ENCODE peak calls at places on chromosome 10, in four cellular contexts. One of them, this sample, is unnamed.

GRCh38 chr10:26696786-26697162 is 727 bp upstream of the PDSS1 start:
- DNase-seq in A549: peak
- DNase-seq in HepG2: no peak
- DNase-seq in K562: no peak
- DNase-seq in this sample: no peak

GRCh38 chr10:91127341-91128082 is 93.0 kb upstream of the PCGF5 start:
- DNase-seq in A549: no peak
- DNase-seq in HepG2: no peak
- DNase-seq in K562: no peak
- DNase-seq in this sample: no peak

GRCh38 chr10:108307250-108307924 is 1142.9 kb upstream of the SORCS1 start:
- DNase-seq in A549: no peak
- DNase-seq in HepG2: no peak
- DNase-seq in K562: no peak
- DNase-seq in this sample: no peak

GRCh38 chr10:129758591-129759021 is 205.5 kb downstream of the EBF3 start:
- DNase-seq in A549: no peak
- DNase-seq in HepG2: no peak
- DNase-seq in K562: no peak
- DNase-seq in this sample: peak

GRCh38 chr10:52785418-52785817 is 12.8 kb upstream of the MBL2 start:
- DNase-seq in A549: no peak
- DNase-seq in HepG2: no peak
- DNase-seq in K562: no peak
- DNase-seq in this sample: no peak

GRCh38 chr10:132094581-132095234 is 29.0 kb downstream of the JAKMIP3 start:
- DNase-seq in A549: peak
- DNase-seq in HepG2: no peak
- DNase-seq in K562: no peak
- DNase-seq in this sample: no peak

GRCh38 chr10:112330154-112330553 is 43.8 kb upstream of the ACSL5 start:
- DNase-seq in A549: no peak
- DNase-seq in HepG2: no peak
- DNase-seq in K562: no peak
- DNase-seq in this sample: no peak

GRCh38 chr10:28910960-28911359 is 233.6 kb downstream of the BAMBI start:
- DNase-seq in A549: no peak
- DNase-seq in HepG2: no peak
- DNase-seq in K562: no peak
- DNase-seq in this sample: no peak

GRCh38 chr10:72540193-72540807 is 85.6 kb downstream of the MICU1 start:
- DNase-seq in A549: no peak
- DNase-seq in HepG2: no peak
- DNase-seq in K562: no peak
- DNase-seq in this sample: no peak

GRCh38 chr10:3109196-3109595 is 41.8 kb downstream of the PFKP start:
- DNase-seq in A549: no peak
- DNase-seq in HepG2: no peak
- DNase-seq in K562: no peak
- DNase-seq in this sample: no peak

GRCh38 chr10:78726171-78726570 is 342.6 kb upstream of the ZMIZ1 start:
- DNase-seq in A549: no peak
- DNase-seq in HepG2: no peak
- DNase-seq in K562: no peak
- DNase-seq in this sample: no peak

GRCh38 chr10:5041471-5042023 is 37.9 kb upstream of the AKR1C2 start:
- DNase-seq in A549: no peak
- DNase-seq in HepG2: peak
- DNase-seq in K562: no peak
- DNase-seq in this sample: no peak

GRCh38 chr10:5078781-5079180 is 15.4 kb upstream of the AKR1C3 start:
- DNase-seq in A549: no peak
- DNase-seq in HepG2: no peak
- DNase-seq in K562: peak
- DNase-seq in this sample: no peak

GRCh38 chr10:84375011-84375410 is 46.6 kb downstream of the CCSER2 start:
- DNase-seq in A549: no peak
- DNase-seq in HepG2: peak
- DNase-seq in K562: peak
- DNase-seq in this sample: peak
- TF ChIP-seq NR3C1 in A549: no peak
- TF ChIP-seq NR3C1 in HepG2: no peak
- TF ChIP-seq NR3C1 in K562: no peak
- TF ChIP-seq NR3C1 in this sample: no peak

GRCh38 chr10:30028452-30029045 is 30.8 kb downstream of the JCAD start:
- DNase-seq in A549: no peak
- DNase-seq in HepG2: no peak
- DNase-seq in K562: no peak
- DNase-seq in this sample: no peak
- TF ChIP-seq NR3C1 in A549: no peak
- TF ChIP-seq NR3C1 in HepG2: no peak
- TF ChIP-seq NR3C1 in K562: no peak
- TF ChIP-seq NR3C1 in this sample: no peak

DNA sequence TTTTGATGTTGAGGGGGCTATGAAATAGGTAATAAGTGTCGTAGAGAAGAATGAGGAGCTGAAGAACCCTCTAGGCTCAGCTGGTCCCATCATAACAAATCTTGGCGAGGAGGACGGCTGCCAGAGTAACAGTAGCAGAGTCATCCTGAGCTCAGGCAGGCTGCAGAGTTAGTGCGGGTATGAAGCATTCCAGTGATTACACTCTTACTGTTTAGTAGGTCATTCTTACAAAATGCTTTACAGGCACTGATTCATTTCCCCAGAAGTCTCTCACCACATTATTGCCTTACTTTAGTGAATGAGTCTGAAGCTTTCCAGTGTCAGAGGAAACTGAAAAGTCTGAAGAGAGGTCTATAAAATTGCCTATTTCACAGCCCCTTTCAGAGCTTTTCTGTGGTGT is 43.9 kb upstream of the GPR158 start:
- DNase-seq in A549: no peak
- DNase-seq in HepG2: no peak
- DNase-seq in K562: no peak
- DNase-seq in this sample: no peak
- TF ChIP-seq NR3C1 in A549: no peak
- TF ChIP-seq NR3C1 in HepG2: no peak
- TF ChIP-seq NR3C1 in K562: no peak
- TF ChIP-seq NR3C1 in this sample: no peak

DNA sequence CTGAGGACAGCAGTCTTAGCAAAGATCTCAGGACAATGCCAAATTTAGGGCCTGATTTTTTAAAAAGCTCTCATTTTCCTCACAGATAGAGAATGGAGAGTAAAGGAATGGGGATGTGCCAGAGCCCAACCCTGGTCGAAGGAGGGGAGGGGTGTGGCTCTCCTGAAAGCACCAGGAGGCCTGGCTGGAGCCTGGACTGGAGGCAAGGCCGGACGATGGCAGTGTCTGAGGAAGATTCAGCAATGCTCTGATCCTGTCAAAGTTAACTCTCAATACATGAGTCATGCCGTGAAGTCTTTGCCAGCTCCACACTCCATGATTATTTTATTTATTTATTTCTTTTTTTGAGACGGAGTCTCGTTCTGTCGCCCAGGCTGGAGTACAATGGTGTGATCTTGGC is 108.3 kb downstream of the UPF2 start:
- DNase-seq in A549: no peak
- DNase-seq in HepG2: no peak
- DNase-seq in K562: no peak
- DNase-seq in this sample: peak
- TF ChIP-seq NR3C1 in A549: no peak
- TF ChIP-seq NR3C1 in HepG2: no peak
- TF ChIP-seq NR3C1 in K562: no peak
- TF ChIP-seq NR3C1 in this sample: no peak

DNA sequence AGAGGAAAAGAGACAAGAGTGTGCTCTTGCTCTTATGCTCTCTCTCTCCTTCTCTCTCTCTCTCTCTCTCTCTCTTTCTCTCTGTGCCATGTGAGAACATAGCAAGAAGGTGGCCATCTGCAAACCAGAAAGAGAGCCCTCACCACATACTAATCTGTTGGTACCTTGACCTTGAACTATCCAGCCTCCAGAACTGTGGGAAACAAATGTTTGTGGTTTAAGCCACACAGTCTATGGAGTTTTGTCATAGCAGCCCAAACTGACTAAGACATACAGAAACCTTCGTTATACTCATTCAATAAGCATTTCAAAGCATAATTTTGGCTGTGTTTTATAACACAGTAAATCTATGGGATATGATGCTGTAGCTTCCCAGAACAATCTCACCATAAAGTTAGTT is 56.4 kb upstream of the PLPP4 start:
- DNase-seq in A549: no peak
- DNase-seq in HepG2: no peak
- DNase-seq in K562: no peak
- DNase-seq in this sample: no peak
- TF ChIP-seq NR3C1 in A549: no peak
- TF ChIP-seq NR3C1 in HepG2: no peak
- TF ChIP-seq NR3C1 in K562: no peak
- TF ChIP-seq NR3C1 in this sample: no peak

DNA sequence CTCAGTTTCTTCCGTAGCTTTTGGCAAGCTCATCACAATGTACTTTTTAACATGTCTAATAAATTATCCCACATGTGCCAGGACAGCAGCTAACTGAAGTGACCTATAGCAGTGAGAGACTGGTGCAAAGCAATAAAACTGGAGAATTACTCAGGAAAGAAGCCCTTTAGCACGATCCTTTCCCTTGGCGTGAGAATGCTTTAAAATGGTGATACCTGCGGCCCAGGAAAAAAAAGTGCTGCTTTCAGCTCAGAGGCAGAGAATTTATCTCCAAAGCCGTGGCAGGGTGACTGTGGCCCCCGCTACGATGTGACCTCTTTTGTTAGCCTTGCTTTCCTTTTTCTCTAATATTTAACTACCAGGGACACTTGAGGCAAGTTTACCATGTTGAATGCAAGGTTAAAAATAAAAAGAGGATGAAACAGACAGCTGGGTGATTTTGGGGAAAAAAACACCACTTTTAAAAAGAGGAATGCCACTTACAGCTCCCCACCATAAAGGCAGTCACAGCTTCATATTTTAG is 184.0 kb downstream of the FANK1 start:
- DNase-seq in A549: no peak
- DNase-seq in HepG2: no peak
- DNase-seq in K562: no peak
- DNase-seq in this sample: no peak
- TF ChIP-seq NR3C1 in A549: no peak
- TF ChIP-seq NR3C1 in HepG2: no peak
- TF ChIP-seq NR3C1 in K562: no peak
- TF ChIP-seq NR3C1 in this sample: no peak

GRCh38 chr10:133318494-133319127 is 9.9 kb downstream of the ZNF511 start:
- DNase-seq in A549: peak
- DNase-seq in HepG2: peak
- DNase-seq in K562: peak
- DNase-seq in this sample: peak
- TF ChIP-seq NR3C1 in A549: no peak
- TF ChIP-seq NR3C1 in HepG2: no peak
- TF ChIP-seq NR3C1 in K562: no peak
- TF ChIP-seq NR3C1 in this sample: no peak

This sample was measured in WTC11.